ENCODE peak calls at places on chromosome 12, in eight cellular contexts. Z, R, M, L, U, E, I and H are unnamed samples.
A peak's percentile ranks its signal among the peaks of the same experiment; 100 is the strongest.

GRCh38 chr12:75020068-75020557 is 189.5 kb downstream of the KCNC2 start:
- DNase-seq in Z (no peak), R (peak; percentile 4), M (no peak), L (peak; percentile 10), U (peak; percentile 22), E (no peak), I (no peak), H (no peak)

GRCh38 chr12:71469235-71469873 is 29.8 kb downstream of the LGR5 start:
- DNase-seq in Z (no peak), R (peak; percentile 30), M (no peak), L (peak; percentile 44), U (peak; percentile 17), E (peak; percentile 11), I (peak; percentile 55), H (no peak)

GRCh38 chr12:52327830-52328500 is 6.8 kb upstream of the KRT83 start:
- DNase-seq in Z (no peak), R (no peak), M (no peak), L (no peak), U (no peak), E (no peak), I (no peak), H (no peak)

GRCh38 chr12:2891240-2892053 is 756 bp downstream of the TULP3 start:
- DNase-seq in Z (peak; percentile 68), R (peak; percentile 79), M (no peak), L (no peak), U (peak; percentile 64), E (no peak), I (peak; percentile 35), H (no peak)

GRCh38 chr12:179131-179884 is 34.6 kb downstream of the SLC6A12 start:
- DNase-seq in Z (no peak), R (no peak), M (no peak), L (no peak), U (no peak), E (no peak), I (no peak), H (no peak)

GRCh38 chr12:22969521-22969920 is 344.6 kb downstream of the ETNK1 start:
- DNase-seq in Z (no peak), R (no peak), M (no peak), L (no peak), U (no peak), E (no peak), I (no peak), H (no peak)

GRCh38 chr12:125015680-125016310 is 22.4 kb downstream of the BRI3BP start:
- DNase-seq in Z (no peak), R (no peak), M (no peak), L (no peak), U (no peak), E (no peak), I (no peak), H (no peak)

GRCh38 chr12:52501490-52501889 is 8.4 kb upstream of the KRT6A start:
- DNase-seq in Z (no peak), R (no peak), M (no peak), L (no peak), U (no peak), E (no peak), I (no peak), H (no peak)

GRCh38 chr12:40559865-40560264 is 132.4 kb upstream of the CNTN1 start:
- DNase-seq in Z (no peak), R (no peak), M (peak; percentile 30), L (no peak), U (no peak), E (no peak), I (no peak), H (no peak)

GRCh38 chr12:93440043-93440835 is 1.5 kb downstream of the UBE2N start:
- DNase-seq in Z (no peak), R (no peak), M (no peak), L (no peak), U (peak; percentile 10), E (no peak), I (no peak), H (no peak)

GRCh38 chr12:93442411-93443340 is 929 bp upstream of the UBE2N start:
- DNase-seq in Z (no peak), R (no peak), M (no peak), L (no peak), U (no peak), E (no peak), I (no peak), H (no peak)

GRCh38 chr12:93443576-93443975 is 1.8 kb upstream of the UBE2N start:
- DNase-seq in Z (no peak), R (no peak), M (no peak), L (no peak), U (no peak), E (no peak), I (no peak), H (no peak)

GRCh38 chr12:93441617-93442410 is at the start of gene UBE2N:
- DNase-seq in Z (peak; percentile 98), R (peak; percentile 96), M (peak; percentile 70), L (peak; percentile 88), U (peak; percentile 97), E (peak; percentile 94), I (peak; percentile 91), H (peak; percentile 46)

GRCh38 chr12:93441111-93441616 is 583 bp downstream of the UBE2N start:
- DNase-seq in Z (peak; percentile 68), R (peak; percentile 45), M (no peak), L (no peak), U (peak; percentile 23), E (no peak), I (no peak), H (no peak)
- TF ChIP-seq REST in Z (no peak), R (no peak), M (no peak), L (no peak), U (no peak), E (no peak), I (no peak), H (no peak)

GRCh38 chr12:14958361-14959125 is 2.9 kb downstream of the ARHGDIB start:
- DNase-seq in Z (no peak), R (no peak), M (no peak), L (no peak), U (no peak), E (no peak), I (no peak), H (no peak)
- H3K4me3 ChIP-seq in Z (no peak overlapping the region), R (no peak overlapping the region), M (peak overlapping the region; percentile 80), L (no peak overlapping the region), U (no peak overlapping the region), E (no peak overlapping the region), I (no peak overlapping the region), H (no peak overlapping the region)

DNA sequence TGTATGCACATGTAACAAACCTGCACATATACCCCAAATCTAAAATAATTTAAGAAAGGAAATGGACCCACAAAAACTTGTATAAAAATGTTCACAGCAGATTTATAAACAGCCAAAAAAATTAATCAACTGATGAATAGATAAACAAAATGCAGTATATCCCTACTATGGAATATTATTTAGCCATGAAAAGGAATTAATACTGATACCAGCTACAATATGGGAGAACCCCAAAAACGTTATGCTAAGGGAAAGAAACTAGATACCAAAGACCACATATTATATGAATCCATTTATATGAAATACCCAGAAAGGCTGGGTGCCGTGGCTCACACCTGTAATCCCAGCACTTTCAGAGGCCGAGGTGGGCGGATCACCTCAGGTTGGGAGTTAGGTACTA is 20.9 kb downstream of the DUSP16 start:
- DNase-seq in Z (no peak), R (no peak), M (no peak), L (no peak), U (no peak), E (no peak), I (no peak), H (no peak)
- H3K4me1 ChIP-seq in Z (peaks cover 2% of the 10 kb centered on the region), R (peaks cover 15% of the 10 kb centered on the region), M (peaks cover 15% of the 10 kb centered on the region), L (no peaks in the 10 kb centered on the region), U (peaks cover 54% of the 10 kb centered on the region), E (no peaks in the 10 kb centered on the region), I (peaks cover 44% of the 10 kb centered on the region), H (no peaks in the 10 kb centered on the region)

GRCh38 chr12:87690236-87690810 is 338.9 kb downstream of the C12orf50 start:
- DNase-seq in Z (no peak), R (no peak), M (no peak), L (no peak), U (no peak), E (no peak), I (no peak), H (no peak)
- TF ChIP-seq REST in Z (no peak), R (no peak), M (no peak), L (no peak), U (no peak), E (no peak), I (no peak), H (no peak)

DNA sequence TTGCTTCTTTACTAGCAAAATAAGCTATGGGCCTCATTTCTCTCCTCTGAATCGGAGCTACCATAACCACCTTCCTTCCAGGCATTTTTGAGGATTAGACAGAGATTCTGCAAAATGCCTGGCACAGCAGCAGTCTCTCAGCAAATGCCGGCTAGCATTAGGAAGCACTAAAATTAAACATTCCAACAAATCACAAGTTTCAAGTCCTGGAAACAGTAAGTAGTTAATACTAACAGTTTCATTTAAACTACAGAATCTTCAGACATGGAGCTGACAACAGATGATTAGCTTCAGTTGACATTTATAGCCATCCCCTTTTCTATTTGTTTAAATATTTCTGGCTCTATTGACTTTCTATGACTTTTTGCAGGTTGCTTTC is 73.8 kb downstream of the PPM1H start:
- DNase-seq in Z (no peak), R (no peak), M (no peak), L (no peak), U (no peak), E (no peak), I (no peak), H (no peak)
- H3K4me3 ChIP-seq in Z (no peak overlapping the region), R (no peak overlapping the region), M (no peak overlapping the region), L (no peak overlapping the region), U (no peak overlapping the region), E (no peak overlapping the region), I (no peak overlapping the region), H (no peak overlapping the region)

DNA sequence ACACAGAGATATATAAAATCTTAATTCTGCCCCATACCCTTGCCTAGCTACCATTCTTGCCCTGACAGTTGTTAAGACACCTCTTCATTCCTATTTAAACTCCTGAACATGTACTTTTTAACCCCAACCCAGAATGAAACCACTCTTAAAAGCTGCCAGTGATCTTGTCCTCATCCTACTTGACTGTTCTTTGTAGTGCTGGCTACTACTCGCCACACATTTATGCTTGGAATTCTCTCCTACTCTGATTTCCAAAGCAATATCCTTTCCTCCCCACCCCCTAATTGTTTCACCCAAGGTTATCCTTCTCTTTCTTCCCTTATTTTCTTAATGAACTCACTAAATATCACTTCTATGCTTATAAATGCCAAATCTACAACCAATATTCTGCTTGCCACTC is 4.1 kb downstream of the NFYB start:
- DNase-seq in Z (no peak), R (no peak), M (no peak), L (no peak), U (no peak), E (no peak), I (no peak), H (no peak)
- H3K4me1 ChIP-seq in Z (peaks cover 43% of the 10 kb centered on the region), R (peaks cover 34% of the 10 kb centered on the region), M (peaks cover 6% of the 10 kb centered on the region), L (peaks cover 12% of the 10 kb centered on the region), U (peaks cover 75% of the 10 kb centered on the region), E (peaks cover 22% of the 10 kb centered on the region), I (peaks cover 68% of the 10 kb centered on the region), H (peaks cover 22% of the 10 kb centered on the region)

DNA sequence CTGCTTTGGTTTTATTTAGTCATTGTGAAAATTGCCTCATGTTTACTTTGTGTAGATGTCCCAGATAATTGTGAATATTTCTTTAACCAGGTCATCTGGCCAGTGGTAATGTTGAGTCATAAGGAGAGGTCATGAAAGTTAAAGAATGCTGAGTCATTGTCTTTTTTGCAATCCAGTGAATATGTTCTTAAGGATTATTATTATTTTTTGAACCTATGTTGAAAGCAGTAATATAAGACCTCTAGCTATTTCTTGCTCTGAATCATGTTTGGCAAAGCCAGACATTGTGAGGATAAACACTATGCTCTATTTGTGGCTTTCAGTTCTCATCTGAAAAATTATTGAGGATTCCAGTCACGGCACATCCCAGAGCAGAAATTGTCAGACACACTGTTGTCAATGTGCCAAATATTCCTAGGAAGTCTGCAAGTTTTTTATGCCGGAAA is 369.5 kb downstream of the ATP23 start:
- DNase-seq in Z (no peak), R (no peak), M (no peak), L (peak; percentile 66), U (peak; percentile 95), E (peak; percentile 12), I (peak; percentile 28), H (peak; percentile 92)
- TF ChIP-seq REST in Z (no peak), R (no peak), M (no peak), L (no peak), U (no peak), E (no peak), I (no peak), H (no peak)